ENCODE peak calls at places on chromosomes 4 and X, in five cellular contexts. Z is uterus; U is naive thymus-derived CD4-positive, alpha-beta T cell; R is cardiac fibroblast; B is NCI-H146. H is an unnamed sample.

GRCh38 chrX:52410439-52411394 is 41.9 kb downstream of the XAGE2 start:
- DNase-seq in Z (no peak), U (no peak), R (no peak), B (no peak), H (no peak)

GRCh38 chr4:154928640-154929257 is 147.7 kb downstream of the RBM46 start:
- DNase-seq in Z (no peak), U (no peak), R (peak), B (no peak), H (no peak)

GRCh38 chrX:110034036-110034435 is 31.1 kb downstream of the TMEM164 start:
- DNase-seq in Z (no peak), U (no peak), R (no peak), B (no peak), H (no peak)

GRCh38 chr4:71130827-71131603 is 137.6 kb downstream of the DCK start:
- DNase-seq in Z (no peak), U (no peak), R (peak), B (no peak), H (no peak)

GRCh38 chr4:169000315-169000714 is 9.7 kb downstream of the CBR4 start:
- DNase-seq in Z (no peak), U (no peak), R (no peak), B (no peak), H (no peak)

GRCh38 chr4:37890501-37891220 is at the start of gene TBC1D1:
- DNase-seq in Z (peak), U (peak), R (no peak), B (peak), H (no peak)

GRCh38 chr4:58749206-58749605 is 1639.0 kb upstream of the IGFBP7 start:
- DNase-seq in Z (no peak), U (no peak), R (no peak), B (peak), H (no peak)

GRCh38 chr4:140697709-140698560 is 58.2 kb downstream of the TBC1D9 start:
- DNase-seq in Z (no peak), U (no peak), R (no peak), B (peak), H (peak)

GRCh38 chr4:147285751-147286150 is 195.1 kb upstream of the EDNRA start:
- DNase-seq in Z (no peak), U (no peak), R (peak), B (no peak), H (no peak)

GRCh38 chr4:39657465-39657864 is 18.8 kb upstream of the SMIM14 start:
- DNase-seq in Z (no peak), U (no peak), R (no peak), B (no peak), H (no peak)

GRCh38 chrX:152738560-152738959 is 5.0 kb downstream of the MAGEA12 start:
- DNase-seq in Z (no peak), U (no peak), R (no peak), B (no peak), H (no peak)

GRCh38 chrX:104445591-104445990 is 120.4 kb upstream of the IL1RAPL2 start:
- DNase-seq in Z (no peak), U (no peak), R (no peak), B (no peak), H (no peak)

GRCh38 chr4:154036856-154037255 is 248.0 kb upstream of the SFRP2 start:
- DNase-seq in Z (no peak), U (no peak), R (no peak), B (no peak), H (no peak)

GRCh38 chr4:25842229-25842840 is 20.5 kb downstream of the SEL1L3 start:
- DNase-seq in Z (no peak), U (peak), R (no peak), B (no peak), H (no peak)

GRCh38 chr4:121145430-121145829 is 18.7 kb downstream of the TNIP3 start:
- DNase-seq in Z (no peak), U (no peak), R (no peak), B (no peak), H (no peak)

GRCh38 chr4:125125256-125125655 is 189.5 kb upstream of the FAT4 start:
- DNase-seq in Z (no peak), U (no peak), R (peak), B (no peak), H (no peak)

GRCh38 chrX:20378291-20378920 is 111.7 kb upstream of the RPS6KA3 start:
- DNase-seq in Z (no peak), U (no peak), R (peak), B (peak), H (no peak)

GRCh38 chr4:95107004-95107403 is 349.2 kb downstream of the BMPR1B start:
- DNase-seq in Z (no peak), U (no peak), R (peak), B (no peak), H (no peak)

H was measured in C1 segment of cervical spinal cord.